ENCODE peak calls at places on chromosomes 5 and 9, in six cellular contexts. J, S, O, Y, C and G are unnamed samples.

GRCh38 chr9:116693233-116693731 is 6.2 kb downstream of the TRIM32 start:
- DNase-seq in J (no peak), S (no peak), O (no peak), Y (no peak), C (peak; percentile 36), G (no peak)

GRCh38 chr5:147712024-147712423 is 70.5 kb downstream of the JAKMIP2 start:
- DNase-seq in J (no peak), S (no peak), O (no peak), Y (no peak), C (no peak), G (no peak)

GRCh38 chr9:95305770-95306492 is 11.6 kb downstream of the FANCC start:
- DNase-seq in J (no peak), S (no peak), O (no peak), Y (no peak), C (no peak), G (no peak)

GRCh38 chr5:151627650-151628049 is 36.5 kb upstream of the FAT2 start:
- DNase-seq in J (no peak), S (no peak), O (no peak), Y (no peak), C (no peak), G (no peak)

GRCh38 chr9:111945216-111945615 is 48.6 kb downstream of the UGCG start:
- DNase-seq in J (no peak), S (no peak), O (no peak), Y (no peak), C (no peak), G (no peak)

GRCh38 chr5:58999804-59000595 is 417.1 kb downstream of the RAB3C start:
- DNase-seq in J (peak; percentile 56), S (no peak), O (no peak), Y (no peak), C (no peak), G (no peak)

GRCh38 chr9:76585487-76586459 is 126.8 kb downstream of the GCNT1 start:
- DNase-seq in J (no peak), S (no peak), O (no peak), Y (no peak), C (no peak), G (no peak)

GRCh38 chr5:1536298-1537165 is 12.8 kb upstream of the LPCAT1 start:
- DNase-seq in J (no peak), S (peak; percentile 58), O (no peak), Y (peak; percentile 34), C (no peak), G (no peak)

GRCh38 chr5:122192883-122193496 is 63.6 kb downstream of the ZNF474 start:
- DNase-seq in J (no peak), S (peak; percentile 46), O (no peak), Y (no peak), C (no peak), G (peak; percentile 83)